ENCODE peak calls at places on chromosomes 2 and 18, in five cellular contexts. One of them, this sample, is unnamed.

GRCh38 chr2:66457545-66457944 is 22.6 kb downstream of the MEIS1 start:
- DNase-seq in SHP77: no peak
- DNase-seq in NCI-H1092 treated with DMSO at 0.1 percent for 48 hours: no peak
- DNase-seq in stimulated activated CD4-positive, alpha-beta T cell treated with anti-CD3 and anti-CD28 coated beads, Interleukin-4, amount 100 ng/mL, for 4 hours: no peak
- DNase-seq in RPMI7951: no peak
- DNase-seq in this sample: no peak

GRCh38 chr2:172282944-172283343 is 144.4 kb upstream of the ITGA6 start:
- DNase-seq in SHP77: no peak
- DNase-seq in NCI-H1092 treated with DMSO at 0.1 percent for 48 hours: no peak
- DNase-seq in stimulated activated CD4-positive, alpha-beta T cell treated with anti-CD3 and anti-CD28 coated beads, Interleukin-4, amount 100 ng/mL, for 4 hours: no peak
- DNase-seq in RPMI7951: peak; percentile 82
- DNase-seq in this sample: no peak

GRCh38 chr2:105861198-105861597 is 116.5 kb downstream of the NCK2 start:
- DNase-seq in SHP77: no peak
- DNase-seq in NCI-H1092 treated with DMSO at 0.1 percent for 48 hours: no peak
- DNase-seq in stimulated activated CD4-positive, alpha-beta T cell treated with anti-CD3 and anti-CD28 coated beads, Interleukin-4, amount 100 ng/mL, for 4 hours: no peak
- DNase-seq in RPMI7951: no peak
- DNase-seq in this sample: no peak

GRCh38 chr2:144452169-144453038 is 67.5 kb downstream of the ZEB2 start:
- DNase-seq in SHP77: peak; percentile 21
- DNase-seq in NCI-H1092 treated with DMSO at 0.1 percent for 48 hours: no peak
- DNase-seq in stimulated activated CD4-positive, alpha-beta T cell treated with anti-CD3 and anti-CD28 coated beads, Interleukin-4, amount 100 ng/mL, for 4 hours: no peak
- DNase-seq in RPMI7951: no peak
- DNase-seq in this sample: no peak

GRCh38 chr2:38619458-38620164 is 16.9 kb upstream of the HNRNPLL start:
- DNase-seq in SHP77: no peak
- DNase-seq in NCI-H1092 treated with DMSO at 0.1 percent for 48 hours: no peak
- DNase-seq in stimulated activated CD4-positive, alpha-beta T cell treated with anti-CD3 and anti-CD28 coated beads, Interleukin-4, amount 100 ng/mL, for 4 hours: no peak
- DNase-seq in RPMI7951: peak; percentile 42
- DNase-seq in this sample: no peak

GRCh38 chr18:74902170-74902465 is 304.4 kb downstream of the ZNF407 start:
- DNase-seq in SHP77: peak; percentile 68
- DNase-seq in NCI-H1092 treated with DMSO at 0.1 percent for 48 hours: peak; percentile 86
- DNase-seq in stimulated activated CD4-positive, alpha-beta T cell treated with anti-CD3 and anti-CD28 coated beads, Interleukin-4, amount 100 ng/mL, for 4 hours: no peak
- DNase-seq in RPMI7951: no peak
- DNase-seq in this sample: no peak

GRCh38 chr2:127174176-127174575 is 45.9 kb downstream of the CYP27C1 start:
- DNase-seq in SHP77: peak; percentile 28
- DNase-seq in NCI-H1092 treated with DMSO at 0.1 percent for 48 hours: peak; percentile 16
- DNase-seq in stimulated activated CD4-positive, alpha-beta T cell treated with anti-CD3 and anti-CD28 coated beads, Interleukin-4, amount 100 ng/mL, for 4 hours: no peak
- DNase-seq in RPMI7951: peak; percentile 45
- DNase-seq in this sample: no peak

GRCh38 chr2:239046822-239047221 is 198.9 kb downstream of the TWIST2 start:
- DNase-seq in SHP77: no peak
- DNase-seq in NCI-H1092 treated with DMSO at 0.1 percent for 48 hours: no peak
- DNase-seq in stimulated activated CD4-positive, alpha-beta T cell treated with anti-CD3 and anti-CD28 coated beads, Interleukin-4, amount 100 ng/mL, for 4 hours: no peak
- DNase-seq in RPMI7951: no peak
- DNase-seq in this sample: no peak

GRCh38 chr2:230895536-230896345 is 29.3 kb downstream of the GPR55 start:
- DNase-seq in SHP77: no peak
- DNase-seq in NCI-H1092 treated with DMSO at 0.1 percent for 48 hours: no peak
- DNase-seq in stimulated activated CD4-positive, alpha-beta T cell treated with anti-CD3 and anti-CD28 coated beads, Interleukin-4, amount 100 ng/mL, for 4 hours: no peak
- DNase-seq in RPMI7951: no peak
- DNase-seq in this sample: peak; percentile 21

GRCh38 chr2:8985561-8986326 is 17.7 kb downstream of the MBOAT2 start:
- DNase-seq in SHP77: no peak
- DNase-seq in NCI-H1092 treated with DMSO at 0.1 percent for 48 hours: no peak
- DNase-seq in stimulated activated CD4-positive, alpha-beta T cell treated with anti-CD3 and anti-CD28 coated beads, Interleukin-4, amount 100 ng/mL, for 4 hours: no peak
- DNase-seq in RPMI7951: peak; percentile 53
- DNase-seq in this sample: no peak

GRCh38 chr2:35099345-35099744 is 1256.2 kb upstream of the CRIM1 start:
- DNase-seq in SHP77: no peak
- DNase-seq in NCI-H1092 treated with DMSO at 0.1 percent for 48 hours: no peak
- DNase-seq in stimulated activated CD4-positive, alpha-beta T cell treated with anti-CD3 and anti-CD28 coated beads, Interleukin-4, amount 100 ng/mL, for 4 hours: no peak
- DNase-seq in RPMI7951: no peak
- DNase-seq in this sample: no peak

GRCh38 chr2:35114765-35115164 is 1240.8 kb upstream of the CRIM1 start:
- DNase-seq in SHP77: no peak
- DNase-seq in NCI-H1092 treated with DMSO at 0.1 percent for 48 hours: no peak
- DNase-seq in stimulated activated CD4-positive, alpha-beta T cell treated with anti-CD3 and anti-CD28 coated beads, Interleukin-4, amount 100 ng/mL, for 4 hours: no peak
- DNase-seq in RPMI7951: no peak
- DNase-seq in this sample: no peak

GRCh38 chr18:62109676-62110075 is 77.2 kb downstream of the PIGN start:
- DNase-seq in SHP77: no peak
- DNase-seq in NCI-H1092 treated with DMSO at 0.1 percent for 48 hours: no peak
- DNase-seq in stimulated activated CD4-positive, alpha-beta T cell treated with anti-CD3 and anti-CD28 coated beads, Interleukin-4, amount 100 ng/mL, for 4 hours: no peak
- DNase-seq in RPMI7951: no peak
- DNase-seq in this sample: no peak

GRCh38 chr2:46644690-46645385 is 165.5 kb downstream of the TMEM247 start:
- DNase-seq in SHP77: no peak
- DNase-seq in NCI-H1092 treated with DMSO at 0.1 percent for 48 hours: peak; percentile 19
- DNase-seq in stimulated activated CD4-positive, alpha-beta T cell treated with anti-CD3 and anti-CD28 coated beads, Interleukin-4, amount 100 ng/mL, for 4 hours: no peak
- DNase-seq in RPMI7951: no peak
- DNase-seq in this sample: peak; percentile 50

GRCh38 chr18:80106482-80107051 is 2.5 kb upstream of the ADNP2 start:
- DNase-seq in SHP77: no peak
- DNase-seq in NCI-H1092 treated with DMSO at 0.1 percent for 48 hours: no peak
- DNase-seq in stimulated activated CD4-positive, alpha-beta T cell treated with anti-CD3 and anti-CD28 coated beads, Interleukin-4, amount 100 ng/mL, for 4 hours: no peak
- DNase-seq in RPMI7951: no peak
- DNase-seq in this sample: no peak

GRCh38 chr18:77006305-77007175 is 126.0 kb downstream of the MBP start:
- DNase-seq in SHP77: no peak
- DNase-seq in NCI-H1092 treated with DMSO at 0.1 percent for 48 hours: no peak
- DNase-seq in stimulated activated CD4-positive, alpha-beta T cell treated with anti-CD3 and anti-CD28 coated beads, Interleukin-4, amount 100 ng/mL, for 4 hours: no peak
- DNase-seq in RPMI7951: no peak
- DNase-seq in this sample: no peak

GRCh38 chr2:197308635-197309368 is 1.8 kb downstream of the ANKRD44 start:
- DNase-seq in SHP77: no peak
- DNase-seq in NCI-H1092 treated with DMSO at 0.1 percent for 48 hours: no peak
- DNase-seq in stimulated activated CD4-positive, alpha-beta T cell treated with anti-CD3 and anti-CD28 coated beads, Interleukin-4, amount 100 ng/mL, for 4 hours: no peak
- DNase-seq in RPMI7951: no peak
- DNase-seq in this sample: no peak

GRCh38 chr18:33706391-33706790 is 128.4 kb downstream of the ASXL3 start:
- DNase-seq in SHP77: no peak
- DNase-seq in NCI-H1092 treated with DMSO at 0.1 percent for 48 hours: no peak
- DNase-seq in stimulated activated CD4-positive, alpha-beta T cell treated with anti-CD3 and anti-CD28 coated beads, Interleukin-4, amount 100 ng/mL, for 4 hours: no peak
- DNase-seq in RPMI7951: no peak
- DNase-seq in this sample: no peak

GRCh38 chr2:159195719-159196118 is 90.8 kb downstream of the WDSUB1 start:
- DNase-seq in SHP77: no peak
- DNase-seq in NCI-H1092 treated with DMSO at 0.1 percent for 48 hours: no peak
- DNase-seq in stimulated activated CD4-positive, alpha-beta T cell treated with anti-CD3 and anti-CD28 coated beads, Interleukin-4, amount 100 ng/mL, for 4 hours: no peak
- DNase-seq in RPMI7951: no peak
- DNase-seq in this sample: no peak

GRCh38 chr2:109479804-109480203 is 134.0 kb downstream of the SEPTIN10 start:
- DNase-seq in SHP77: no peak
- DNase-seq in NCI-H1092 treated with DMSO at 0.1 percent for 48 hours: no peak
- DNase-seq in stimulated activated CD4-positive, alpha-beta T cell treated with anti-CD3 and anti-CD28 coated beads, Interleukin-4, amount 100 ng/mL, for 4 hours: no peak
- DNase-seq in RPMI7951: no peak
- DNase-seq in this sample: no peak

GRCh38 chr2:101515512-101515911 is 40.6 kb upstream of the RFX8 start:
- DNase-seq in SHP77: no peak
- DNase-seq in NCI-H1092 treated with DMSO at 0.1 percent for 48 hours: no peak
- DNase-seq in stimulated activated CD4-positive, alpha-beta T cell treated with anti-CD3 and anti-CD28 coated beads, Interleukin-4, amount 100 ng/mL, for 4 hours: no peak
- DNase-seq in RPMI7951: peak; percentile 77
- DNase-seq in this sample: no peak

GRCh38 chr2:210128961-210129360 is 42.2 kb downstream of the KANSL1L start:
- DNase-seq in SHP77: peak; percentile 18
- DNase-seq in NCI-H1092 treated with DMSO at 0.1 percent for 48 hours: peak; percentile 7
- DNase-seq in stimulated activated CD4-positive, alpha-beta T cell treated with anti-CD3 and anti-CD28 coated beads, Interleukin-4, amount 100 ng/mL, for 4 hours: no peak
- DNase-seq in RPMI7951: no peak
- DNase-seq in this sample: peak; percentile 77

GRCh38 chr2:168156661-168157060 is 90.7 kb downstream of the STK39 start:
- DNase-seq in SHP77: no peak
- DNase-seq in NCI-H1092 treated with DMSO at 0.1 percent for 48 hours: no peak
- DNase-seq in stimulated activated CD4-positive, alpha-beta T cell treated with anti-CD3 and anti-CD28 coated beads, Interleukin-4, amount 100 ng/mL, for 4 hours: no peak
- DNase-seq in RPMI7951: peak; percentile 69
- DNase-seq in this sample: peak; percentile 10

GRCh38 chr2:112977559-112978056 is at the start of gene IL36G:
- DNase-seq in SHP77: no peak
- DNase-seq in NCI-H1092 treated with DMSO at 0.1 percent for 48 hours: no peak
- DNase-seq in stimulated activated CD4-positive, alpha-beta T cell treated with anti-CD3 and anti-CD28 coated beads, Interleukin-4, amount 100 ng/mL, for 4 hours: no peak
- DNase-seq in RPMI7951: no peak
- DNase-seq in this sample: no peak

GRCh38 chr2:136530154-136530553 is 235.2 kb upstream of the THSD7B start:
- DNase-seq in SHP77: no peak
- DNase-seq in NCI-H1092 treated with DMSO at 0.1 percent for 48 hours: no peak
- DNase-seq in stimulated activated CD4-positive, alpha-beta T cell treated with anti-CD3 and anti-CD28 coated beads, Interleukin-4, amount 100 ng/mL, for 4 hours: no peak
- DNase-seq in RPMI7951: no peak
- DNase-seq in this sample: no peak

This sample was measured in NCI-H2029.